ENCODE peak calls at places on chromosomes 1 and 21, in seven cellular contexts. O is Ammon's horn; C is activated T-helper 1 cell treated with Interleukin-2 at 50 U/mL for 16 hours; Z is naive thymus-derived CD8-positive, alpha-beta T cell; E is stimulated activated CD4-positive, alpha-beta T cell treated with anti-CD3 and anti-CD28 coated beads, Interleukin-12 subunit alpha, Interleukin-12 subunit beta, amount 100 ng/mL, for 24 hours; F is stromal cell of bone marrow; T is NCI-H1092. M is an unnamed sample.
A peak's percentile ranks its signal among the peaks of the same experiment; 100 is the strongest.

GRCh38 chr1:222817529-222817928 is 2.7 kb downstream of the DISP1 start:
- DNase-seq in O (no peak), C (no peak), Z (no peak), E (no peak), F (peak; percentile 92), T (no peak), M (peak; percentile 30)

GRCh38 chr1:39508857-39509305 is 17.4 kb downstream of the BMP8A start:
- DNase-seq in O (no peak), C (no peak), Z (no peak), E (no peak), F (peak; percentile 47), T (no peak), M (no peak)

GRCh38 chr1:46480959-46481646 is 8.5 kb upstream of the DMBX1 start:
- DNase-seq in O (no peak), C (no peak), Z (no peak), E (no peak), F (no peak), T (no peak), M (no peak)

GRCh38 chr1:31793086-31793485 is 22.7 kb downstream of the SPOCD1 start:
- DNase-seq in O (no peak), C (no peak), Z (no peak), E (no peak), F (no peak), T (no peak), M (no peak)

GRCh38 chr1:167263784-167264464 is 43.2 kb downstream of the POU2F1 start:
- DNase-seq in O (no peak), C (no peak), Z (peak; percentile 9), E (no peak), F (no peak), T (no peak), M (no peak)

GRCh38 chr1:20403423-20404145 is 82.4 kb downstream of the CAMK2N1 start:
- DNase-seq in O (no peak), C (no peak), Z (no peak), E (no peak), F (no peak), T (no peak), M (no peak)

GRCh38 chr1:73331726-73332125 is 866.2 kb downstream of the LRRIQ3 start:
- DNase-seq in O (no peak), C (no peak), Z (no peak), E (no peak), F (no peak), T (no peak), M (no peak)

GRCh38 chr1:246609632-246610031 is 43.4 kb downstream of the CNST start:
- DNase-seq in O (no peak), C (no peak), Z (no peak), E (no peak), F (no peak), T (no peak), M (no peak)

GRCh38 chr1:32863516-32864245 is 7.0 kb downstream of the FNDC5 start:
- DNase-seq in O (no peak), C (no peak), Z (no peak), E (no peak), F (no peak), T (no peak), M (no peak)

GRCh38 chr1:31745071-31745897 is 18.9 kb downstream of the ADGRB2 start:
- DNase-seq in O (peak; percentile 66), C (peak; percentile 15), Z (no peak), E (no peak), F (peak; percentile 28), T (peak; percentile 40), M (peak; percentile 56)

GRCh38 chr1:67719329-67720196 is 34.6 kb downstream of the GADD45A start:
- DNase-seq in O (no peak), C (no peak), Z (no peak), E (no peak), F (no peak), T (no peak), M (no peak)

GRCh38 chr1:58290685-58291372 is 255.7 kb downstream of the OMA1 start:
- DNase-seq in O (no peak), C (no peak), Z (no peak), E (no peak), F (no peak), T (no peak), M (no peak)

GRCh38 chr1:68442822-68443556 is 6.8 kb downstream of the RPE65 start:
- DNase-seq in O (peak; percentile 26), C (no peak), Z (no peak), E (no peak), F (peak; percentile 57), T (no peak), M (peak; percentile 59)

GRCh38 chr1:207941664-207942063 is 30.7 kb upstream of the CD34 start:
- DNase-seq in O (peak; percentile 83), C (no peak), Z (no peak), E (no peak), F (peak; percentile 36), T (no peak), M (peak; percentile 73)

GRCh38 chr1:50934838-50935237 is 25.2 kb downstream of the FAF1 start:
- DNase-seq in O (no peak), C (no peak), Z (no peak), E (no peak), F (no peak), T (no peak), M (no peak)

GRCh38 chr1:77825356-77825709 is 45.9 kb downstream of the MIGA1 start:
- DNase-seq in O (peak; percentile 33), C (no peak), Z (peak; percentile 8), E (no peak), F (peak; percentile 56), T (no peak), M (peak; percentile 40)

GRCh38 chr1:80008934-80009333 is 1002.4 kb upstream of the ADGRL4 start:
- DNase-seq in O (no peak), C (no peak), Z (no peak), E (no peak), F (no peak), T (no peak), M (no peak)

GRCh38 chr1:2594001-2594640 is 7.5 kb downstream of the PRXL2B start:
- DNase-seq in O (no peak), C (no peak), Z (no peak), E (no peak), F (no peak), T (no peak), M (no peak)

GRCh38 chr1:151832318-151832984 is 849 bp upstream of the RORC start:
- DNase-seq in O (peak; percentile 71), C (no peak), Z (no peak), E (no peak), F (peak; percentile 36), T (peak; percentile 89), M (peak; percentile 46)

GRCh38 chr1:98661544-98662353 is at the start of gene SNX7:
- DNase-seq in O (peak; percentile 77), C (no peak), Z (no peak), E (no peak), F (peak; percentile 70), T (no peak), M (peak; percentile 50)

GRCh38 chr1:241589524-241589923 is 50.6 kb downstream of the CHML start:
- DNase-seq in O (no peak), C (no peak), Z (no peak), E (no peak), F (no peak), T (no peak), M (no peak)

GRCh38 chr21:35231115-35231514 is 182.0 kb upstream of the RUNX1 start:
- DNase-seq in O (no peak), C (no peak), Z (no peak), E (no peak), F (no peak), T (no peak), M (no peak)

GRCh38 chr1:116488052-116488451 is 82.8 kb downstream of the CD58 start:
- DNase-seq in O (no peak), C (no peak), Z (no peak), E (no peak), F (no peak), T (no peak), M (no peak)

GRCh38 chr1:243438815-243439214 is 183.0 kb downstream of the SDCCAG8 start:
- DNase-seq in O (no peak), C (no peak), Z (no peak), E (no peak), F (no peak), T (no peak), M (no peak)